ENCODE peak calls at places on chromosomes 7 and 10, in ten cellular contexts. D, C, N, A, J, Q, T, S, Z and R are unnamed samples.

GRCh38 chr7:30965372-30965771 is 1.6 kb downstream of the GHRHR start:
- DNase-seq in C (no peak), N (no peak), A (no peak), T (no peak), D (no peak), Z (no peak), S (no peak), J (no peak), Q (no peak), R (no peak)

GRCh38 chr10:72320676-72321247 is 34.0 kb downstream of the DNAJB12 start:
- DNase-seq in Z (peak; percentile 95), T (peak; percentile 76), N (peak; percentile 93), C (peak; percentile 76), J (no peak), S (peak; percentile 96), A (peak; percentile 98), Q (peak; percentile 95), D (peak; percentile 77), R (peak; percentile 85)

GRCh38 chr10:71835671-71836593 is 15.1 kb downstream of the PSAP start:
- DNase-seq in S (no peak), C (peak; percentile 74), Q (no peak), N (peak; percentile 78), A (peak; percentile 67), Z (peak; percentile 92), D (peak; percentile 75), J (peak; percentile 49), T (peak; percentile 72), R (peak; percentile 94)

GRCh38 chr7:133016629-133017028 is 65.3 kb downstream of the CHCHD3 start:
- DNase-seq in Z (no peak), N (no peak), T (no peak), S (no peak), Q (no peak), C (no peak), A (no peak), J (no peak), D (no peak), R (no peak)

GRCh38 chr10:6299234-6299633 is 96.5 kb downstream of the PFKFB3 start:
- DNase-seq in S (peak; percentile 32), N (no peak), A (no peak), D (no peak), Z (peak; percentile 40), J (peak; percentile 33), C (peak; percentile 45), Q (no peak), T (no peak), R (no peak)

GRCh38 chr7:7183833-7184463 is 1.6 kb downstream of the C1GALT1 start:
- DNase-seq in Q (no peak), A (no peak), Z (peak; percentile 37), C (no peak), T (no peak), S (no peak), N (no peak), D (no peak), J (no peak), R (no peak)

GRCh38 chr10:97889461-97890265 is 40.0 kb downstream of the GOLGA7B start:
- DNase-seq in C (no peak), Z (peak; percentile 63), N (no peak), A (no peak), D (no peak), J (no peak), T (no peak), Q (no peak), S (no peak), R (peak; percentile 96)

GRCh38 chr10:88091490-88092061 is 228.2 kb downstream of the PTEN start:
- DNase-seq in S (no peak), A (no peak), C (no peak), Z (no peak), J (no peak), T (no peak), Q (no peak), D (no peak), N (no peak), R (no peak)

GRCh38 chr7:80499350-80499955 is 12.4 kb downstream of the GNAT3 start:
- DNase-seq in N (peak; percentile 13), T (peak; percentile 50), S (peak; percentile 89), A (peak; percentile 84), J (peak; percentile 43), Z (peak; percentile 94), C (peak; percentile 72), Q (peak; percentile 86), D (peak; percentile 16), R (peak; percentile 95)

GRCh38 chr10:89367529-89367928 is 10.3 kb upstream of the IFIT1B start:
- DNase-seq in A (no peak), Z (no peak), Q (no peak), C (no peak), D (no peak), N (no peak), S (no peak), J (no peak), T (no peak), R (no peak)

GRCh38 chr7:46071076-46071475 is 150.0 kb upstream of the IGFBP3 start:
- DNase-seq in Q (no peak), S (no peak), D (no peak), A (no peak), N (no peak), C (no peak), T (no peak), Z (peak; percentile 93), J (no peak), R (no peak)

GRCh38 chr10:14415676-14416307 is 85.1 kb upstream of the FRMD4A start:
- DNase-seq in N (no peak), A (no peak), C (no peak), T (no peak), Q (no peak), J (no peak), D (no peak), S (no peak), Z (peak; percentile 50), R (no peak)

GRCh38 chr7:513521-514166 is 6.0 kb downstream of the PDGFA start:
- DNase-seq in A (no peak), D (no peak), N (no peak), Z (peak; percentile 80), J (no peak), T (no peak), C (no peak), S (no peak), Q (no peak), R (no peak)

GRCh38 chr7:514242-514641 is 5.4 kb downstream of the PDGFA start:
- DNase-seq in Z (no peak), S (no peak), T (no peak), A (no peak), C (no peak), D (no peak), Q (no peak), J (no peak), N (no peak), R (no peak)

GRCh38 chr7:511476-512145 is 8.0 kb downstream of the PDGFA start:
- DNase-seq in Z (no peak), C (no peak), D (no peak), T (no peak), Q (no peak), A (no peak), N (no peak), S (no peak), J (no peak), R (no peak)

GRCh38 chr7:512146-512510 is 7.5 kb downstream of the PDGFA start:
- DNase-seq in J (no peak), Q (no peak), N (no peak), A (no peak), S (no peak), D (no peak), T (no peak), C (no peak), Z (no peak), R (no peak)

DNA sequence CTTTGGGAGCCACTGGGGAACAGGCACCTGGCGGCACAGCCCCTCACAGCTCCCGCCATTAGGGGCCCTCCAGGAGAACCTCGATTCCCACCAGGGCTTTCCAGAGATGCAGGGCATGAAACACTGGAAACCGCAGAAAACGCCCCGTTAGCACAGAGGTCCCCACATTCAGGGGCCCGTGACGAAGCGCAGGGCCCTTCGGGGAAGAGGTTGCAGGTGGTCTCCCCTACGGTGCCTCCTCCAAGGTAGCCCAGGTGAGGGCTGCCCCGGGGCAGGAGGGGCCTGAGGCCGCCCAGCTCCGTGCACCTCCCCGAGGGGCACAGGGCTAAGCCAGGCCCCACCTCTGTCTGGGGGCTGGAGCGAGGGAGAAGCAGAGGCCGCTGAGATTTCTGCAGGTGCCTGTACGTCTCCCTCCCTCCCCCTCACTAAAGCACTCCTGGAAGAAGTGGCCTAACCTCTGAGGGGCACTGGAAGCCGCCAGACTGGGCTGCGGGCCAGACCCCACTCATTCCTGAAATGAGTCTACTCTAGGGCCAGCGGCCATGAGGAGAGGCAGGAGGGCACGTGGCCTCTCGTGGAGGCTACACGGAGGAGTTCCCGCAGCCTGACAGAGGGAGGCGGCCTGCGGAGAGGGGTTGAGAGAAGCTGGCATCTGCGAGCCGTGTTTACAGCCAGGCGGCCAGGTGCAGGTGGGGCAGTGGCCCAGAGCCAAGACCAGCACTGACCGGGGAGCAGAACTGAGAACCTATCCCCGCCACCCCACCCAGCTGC is 6.9 kb downstream of the PDGFA start:
- DNase-seq in Q (no peak), D (no peak), N (peak; percentile 52), Z (peak; percentile 57), C (no peak), A (no peak), T (no peak), S (no peak), J (peak; percentile 91), R (no peak)
- H3K4me3 ChIP-seq in Q (no peak overlapping the region), D (no peak overlapping the region), N (no peak overlapping the region), Z (peak overlapping the region; percentile 27), C (no peak overlapping the region), A (no peak overlapping the region), T (no peak overlapping the region), S (no peak overlapping the region), J (peak overlapping the region; percentile 100), R (no peak overlapping the region)

GRCh38 chr7:142795339-142795863 is 24.6 kb downstream of the PRSS2 start:
- DNase-seq in Q (no peak), N (no peak), Z (no peak), S (no peak), T (no peak), D (no peak), C (no peak), A (no peak), J (no peak), R (no peak)
- H3K4me3 ChIP-seq in Q (no peak overlapping the region), N (no peak overlapping the region), Z (no peak overlapping the region), S (no peak overlapping the region), T (no peak overlapping the region), D (no peak overlapping the region), C (no peak overlapping the region), A (no peak overlapping the region), J (no peak overlapping the region), R (no peak overlapping the region)

GRCh38 chr10:124130198-124130597 is 36.8 kb upstream of the CHST15 start:
- DNase-seq in J (no peak), Z (no peak), C (no peak), N (no peak), T (no peak), S (no peak), D (no peak), Q (no peak), A (no peak), R (no peak)
- H3K4me3 ChIP-seq in J (no peak overlapping the region), Z (no peak overlapping the region), C (no peak overlapping the region), N (no peak overlapping the region), T (no peak overlapping the region), S (no peak overlapping the region), D (no peak overlapping the region), Q (no peak overlapping the region), A (no peak overlapping the region), R (no peak overlapping the region)

DNA sequence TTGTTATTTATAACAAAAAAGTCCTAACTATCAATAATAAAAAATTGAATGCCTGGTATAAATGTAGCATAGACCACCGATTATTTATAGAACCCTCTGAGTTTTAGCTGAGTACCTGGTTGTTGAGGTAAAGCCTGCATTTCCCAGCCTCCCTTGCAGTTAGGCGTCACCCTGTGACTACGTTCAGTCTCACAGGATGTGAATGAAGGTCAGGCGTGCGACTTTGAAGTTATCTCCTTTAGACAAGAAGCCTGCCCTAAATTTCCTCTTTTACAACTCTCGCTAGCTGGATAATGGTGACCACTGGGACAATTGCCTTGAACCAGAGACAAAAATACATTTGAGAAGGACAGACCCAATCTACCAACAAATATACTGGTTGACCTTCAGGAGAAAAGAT is 67.5 kb upstream of the TES start:
- DNase-seq in A (no peak), T (no peak), J (no peak), S (no peak), Q (no peak), C (no peak), D (no peak), Z (no peak), N (no peak), R (no peak)
- H3K4me3 ChIP-seq in A (no peak overlapping the region), T (no peak overlapping the region), J (no peak overlapping the region), S (no peak overlapping the region), Q (no peak overlapping the region), C (no peak overlapping the region), D (no peak overlapping the region), Z (no peak overlapping the region), N (no peak overlapping the region), R (no peak overlapping the region)